ENCODE peak calls at places on chromosomes 13 and 19, in eight cellular contexts. U, H, O, M, F, Z, L and X are unnamed samples.
A peak's percentile ranks its signal among the peaks of the same experiment; 100 is the strongest.

GRCh38 chr19:38989066-38989605 is 13.6 kb upstream of the FBXO17 start:
- DNase-seq in O (no peak), F (no peak), L (peak; percentile 38), M (peak; percentile 47), H (no peak), Z (no peak), U (no peak), X (no peak)

GRCh38 chr13:46172531-46172991 is 9.4 kb downstream of the LCP1 start:
- DNase-seq in L (no peak), O (peak; percentile 84), F (no peak), Z (no peak), U (no peak), M (no peak), H (no peak), X (no peak)

GRCh38 chr19:55462722-55463121 is 1.3 kb upstream of the ISOC2 start:
- DNase-seq in M (no peak), H (no peak), U (no peak), O (no peak), L (no peak), F (no peak), Z (no peak), X (no peak)

GRCh38 chr13:43988302-43988701 is 108.6 kb downstream of the LACC1 start:
- DNase-seq in Z (no peak), H (no peak), M (no peak), L (no peak), U (no peak), O (no peak), F (no peak), X (no peak)

GRCh38 chr13:89361909-89362308 is 1690.7 kb downstream of the SLITRK5 start:
- DNase-seq in O (no peak), M (peak; percentile 23), L (no peak), Z (peak; percentile 2), H (no peak), F (no peak), U (no peak), X (no peak)

GRCh38 chr13:45381196-45381595 is 37.0 kb downstream of the SLC25A30 start:
- DNase-seq in F (no peak), O (no peak), M (no peak), H (no peak), Z (no peak), U (no peak), L (no peak), X (no peak)

GRCh38 chr13:76873454-76873853 is 12.8 kb downstream of the KCTD12 start:
- DNase-seq in M (no peak), F (no peak), Z (no peak), H (no peak), U (no peak), O (no peak), L (no peak), X (no peak)

GRCh38 chr13:45327253-45327954 is 13.6 kb downstream of the TPT1 start:
- DNase-seq in L (no peak), U (no peak), H (no peak), M (no peak), F (no peak), O (no peak), Z (no peak), X (no peak)

GRCh38 chr13:77353980-77354379 is 27.1 kb upstream of the MYCBP2 start:
- DNase-seq in M (no peak), O (no peak), U (no peak), H (no peak), L (no peak), Z (no peak), F (no peak), X (no peak)

GRCh38 chr19:2096543-2097329 is at the start of gene IZUMO4:
- DNase-seq in H (peak; percentile 61), M (peak; percentile 98), Z (peak; percentile 95), L (peak; percentile 95), U (peak; percentile 100), F (peak; percentile 71), O (peak; percentile 100), X (peak; percentile 64)

GRCh38 chr19:16002380-16002779 is 53.6 kb downstream of the OR10H4 start:
- DNase-seq in F (no peak), Z (peak; percentile 8), M (peak; percentile 30), O (no peak), U (no peak), H (no peak), L (peak; percentile 15), X (no peak)

GRCh38 chr19:11418518-11419506 is at the start of gene RGL3:
- DNase-seq in U (no peak), H (no peak), F (no peak), L (no peak), Z (no peak), M (no peak), O (peak; percentile 59), X (no peak)

GRCh38 chr19:55070755-55071502 is 4.7 kb upstream of the EPS8L1 start:
- DNase-seq in U (no peak), O (peak; percentile 85), F (no peak), L (peak; percentile 37), H (no peak), M (peak; percentile 64), Z (peak; percentile 74), X (no peak)

GRCh38 chr13:37383066-37383465 is 215.5 kb downstream of the POSTN start:
- DNase-seq in M (no peak), F (no peak), H (no peak), Z (no peak), U (no peak), L (no peak), O (no peak), X (no peak)

GRCh38 chr19:19602713-19603320 is 15.7 kb downstream of the PBX4 start:
- DNase-seq in H (no peak), F (no peak), Z (no peak), O (no peak), U (no peak), M (no peak), L (no peak), X (no peak)

GRCh38 chr19:40623403-40624239 is 22.5 kb downstream of the LTBP4 start:
- DNase-seq in H (no peak), M (peak; percentile 47), L (no peak), Z (peak; percentile 58), F (no peak), O (peak; percentile 82), U (no peak), X (no peak)

GRCh38 chr19:41364546-41365391 is 820 bp upstream of the B9D2 start:
- DNase-seq in O (no peak), H (no peak), U (no peak), L (peak; percentile 31), M (no peak), Z (no peak), F (no peak), X (no peak)

GRCh38 chr13:77136902-77137420 is 110.0 kb upstream of the FBXL3 start:
- DNase-seq in F (no peak), O (no peak), Z (peak; percentile 53), U (no peak), H (peak; percentile 19), M (peak; percentile 80), L (peak; percentile 21), X (peak; percentile 47)

GRCh38 chr13:53198699-53199098 is 170.1 kb downstream of the OLFM4 start:
- DNase-seq in L (no peak), Z (no peak), U (no peak), O (no peak), F (no peak), H (no peak), M (no peak), X (no peak)

GRCh38 chr13:24854311-24854710 is 90.3 kb downstream of the RNF17 start:
- DNase-seq in M (peak; percentile 46), O (no peak), L (peak; percentile 3), U (no peak), Z (no peak), F (no peak), H (no peak), X (no peak)

DNA sequence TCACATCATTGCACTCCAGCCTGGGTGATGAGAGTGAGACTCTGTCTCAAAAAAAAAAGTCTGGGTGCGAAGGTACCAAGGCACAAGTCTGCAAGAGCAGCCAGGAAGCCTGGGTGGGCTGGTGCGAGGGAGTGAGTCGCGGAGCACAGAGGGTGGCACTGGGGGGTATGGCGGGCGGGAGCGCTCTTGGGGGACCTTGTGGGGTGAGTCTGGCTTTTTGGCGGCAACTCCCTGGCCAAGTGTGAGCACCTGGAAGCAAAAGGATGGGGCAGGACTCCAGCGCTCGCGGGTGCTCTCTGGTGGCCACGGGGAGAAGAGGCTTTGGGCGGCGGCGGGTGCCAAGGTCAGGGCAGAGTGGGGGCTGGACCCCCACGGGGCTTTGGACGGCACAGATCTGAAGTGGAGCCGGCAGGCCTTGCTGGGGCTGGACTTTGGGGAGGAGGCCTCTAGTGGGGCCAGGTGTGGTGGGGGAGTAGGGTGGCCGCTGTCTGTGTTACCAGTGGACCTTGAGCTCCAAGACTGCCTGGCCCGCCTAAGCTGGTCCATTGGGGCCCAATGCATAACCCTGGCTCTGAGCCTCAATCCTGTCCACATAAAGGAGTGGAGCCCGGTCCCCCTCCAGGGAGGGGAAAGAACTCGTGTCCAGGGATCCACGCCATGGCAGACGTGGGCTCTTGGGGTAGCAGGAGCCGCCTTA is 1.6 kb downstream of the P2RY11 start:
- DNase-seq in U (no peak), F (no peak), Z (peak; percentile 50), M (no peak), H (no peak), O (peak; percentile 81), L (peak; percentile 31), X (no peak)
- H3K4me3 ChIP-seq in U (no peak overlapping the region), F (peak overlapping the region; percentile 51), Z (no peak overlapping the region), M (no peak overlapping the region), H (no peak overlapping the region), O (peak overlapping the region; percentile 4), L (no peak overlapping the region), X (no peak overlapping the region)

DNA sequence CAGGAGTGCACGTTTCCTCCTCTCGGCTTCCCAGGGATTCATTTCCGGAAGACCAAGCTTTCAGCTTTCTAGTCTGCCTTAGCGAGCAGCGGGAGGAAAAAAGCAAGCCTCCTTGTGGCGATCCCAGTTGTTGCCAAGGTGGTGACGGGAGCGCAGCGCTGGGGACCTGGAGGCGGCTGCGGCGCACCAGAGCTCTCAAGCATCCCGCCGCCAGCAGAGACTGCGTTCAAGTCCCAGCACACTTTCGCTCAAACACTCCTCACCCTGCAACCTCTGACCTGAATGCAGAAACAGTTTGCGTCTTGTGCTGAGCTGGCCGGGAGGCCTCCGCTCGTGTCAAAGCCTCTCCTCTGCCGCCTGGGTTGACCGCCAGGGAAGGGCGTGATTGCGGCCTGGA is 4.9 kb downstream of the GSX1 start:
- DNase-seq in O (no peak), F (no peak), M (peak; percentile 19), L (peak; percentile 3), H (no peak), U (no peak), Z (peak; percentile 19), X (no peak)
- TF ChIP-seq CTCF in O (no peak), F (no peak), M (no peak), L (peak; percentile 19), H (peak; percentile 10), U (no peak), Z (peak; percentile 5), X (peak; percentile 25)

GRCh38 chr13:82688400-82688999 is 1193.8 kb downstream of the SLITRK1 start:
- DNase-seq in L (no peak), M (peak; percentile 47), Z (peak; percentile 33), H (no peak), O (no peak), F (no peak), U (no peak), X (no peak)
- H3K4me3 ChIP-seq in L (peak overlapping the region; percentile 25), M (peak overlapping the region; percentile 47), Z (peak overlapping the region; percentile 38), H (peak overlapping the region; percentile 22), O (peak overlapping the region; percentile 22), F (no peak overlapping the region), U (peak overlapping the region; percentile 55), X (no peak overlapping the region)

DNA sequence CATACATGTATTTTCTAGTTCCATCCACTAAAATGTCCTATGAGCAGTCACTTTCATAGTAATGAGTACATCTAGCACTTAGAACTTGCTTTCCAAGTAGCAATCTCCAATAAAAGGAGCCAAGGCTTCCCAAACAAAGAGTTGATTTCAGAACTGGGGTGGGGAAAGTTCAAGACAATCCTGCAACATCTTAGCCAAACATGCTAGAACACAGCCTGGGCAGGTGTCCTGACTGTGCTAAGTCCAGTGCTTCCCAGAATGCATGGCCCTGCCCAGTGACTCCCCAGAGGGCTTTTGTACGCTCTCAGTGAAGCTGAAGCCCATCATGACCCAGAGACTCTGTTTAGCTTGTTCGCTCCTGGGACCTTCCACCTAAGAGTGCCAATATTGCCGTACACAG is 106.7 kb upstream of the UBAC2 start:
- DNase-seq in O (no peak), M (no peak), L (no peak), H (no peak), U (no peak), F (no peak), Z (no peak), X (no peak)
- TF ChIP-seq CTCF in O (no peak), M (no peak), L (no peak), H (no peak), U (no peak), F (no peak), Z (no peak), X (no peak)